ENCODE peak calls at places on chromosomes 1 and 21, in nine cellular contexts. I is esophagus squamous epithelium, L is GM12865, R is adrenal gland, M is sigmoid colon, K is cardiac fibroblast, X is hepatocyte, Y is transverse colon, G is fibroblast of the aortic adventitia. T is an unnamed sample.

GRCh38 chr1:234861761-234862160 is 251.8 kb upstream of the IRF2BP2 start:
- DNase-seq in I (no peak), L (no peak), R (no peak), M (no peak), K (no peak), X (peak), Y (no peak), G (no peak), T (no peak)

GRCh38 chr1:200901796-200902444 is 7.2 kb downstream of the INAVA start:
- DNase-seq in I (no peak), L (no peak), R (no peak), M (peak), K (no peak), X (no peak), Y (no peak), G (no peak), T (no peak)

GRCh38 chr1:8077120-8077573 is 51.0 kb upstream of the ERRFI1 start:
- DNase-seq in I (no peak), L (no peak), R (peak), M (peak), K (peak), X (peak), Y (peak), G (peak), T (peak)

GRCh38 chr1:5271264-5271663 is 616.9 kb downstream of the AJAP1 start:
- DNase-seq in I (no peak), L (no peak), R (no peak), M (peak), K (no peak), X (no peak), Y (no peak), G (no peak), T (no peak)

GRCh38 chr1:37471345-37472231 is 2.8 kb upstream of the ZC3H12A start:
- DNase-seq in I (no peak), L (no peak), R (peak), M (peak), K (peak), X (peak), Y (peak), G (peak), T (peak)

GRCh38 chr1:109149874-109150601 is 36.1 kb downstream of the ELAPOR1 start:
- DNase-seq in I (no peak), L (no peak), R (peak), M (no peak), K (no peak), X (no peak), Y (no peak), G (no peak), T (no peak)

GRCh38 chr21:28419110-28419509 is 573.6 kb downstream of the LTN1 start:
- DNase-seq in I (no peak), L (no peak), R (no peak), M (no peak), K (no peak), X (peak), Y (no peak), G (peak), T (peak)

GRCh38 chr1:203776636-203777035 is 11.7 kb downstream of the LAX1 start:
- DNase-seq in I (no peak), L (no peak), R (no peak), M (no peak), K (no peak), X (no peak), Y (no peak), G (no peak), T (no peak)

GRCh38 chr1:170910273-170910672 is 25.1 kb upstream of the MROH9 start:
- DNase-seq in I (no peak), L (no peak), R (no peak), M (no peak), K (peak), X (no peak), Y (no peak), G (peak), T (peak)

GRCh38 chr1:220275430-220275829 is 3.2 kb upstream of the RAB3GAP2 start:
- DNase-seq in I (no peak), L (no peak), R (no peak), M (no peak), K (no peak), X (no peak), Y (no peak), G (no peak), T (no peak)

GRCh38 chr1:107936498-107937481 is 28.2 kb downstream of the VAV3 start:
- DNase-seq in I (no peak), L (peak), R (peak), M (peak), K (peak), X (peak), Y (peak), G (peak), T (peak)

GRCh38 chr1:201066986-201067385 is 43.5 kb upstream of the KIF21B start:
- DNase-seq in I (no peak), L (no peak), R (no peak), M (no peak), K (no peak), X (no peak), Y (no peak), G (no peak), T (no peak)

GRCh38 chr1:8816831-8817412 is 518 bp downstream of the RERE start:
- DNase-seq in I (no peak), L (peak), R (peak), M (peak), K (peak), X (peak), Y (peak), G (no peak), T (peak)

GRCh38 chr21:45386728-45387371 is 18.1 kb upstream of the COL18A1 start:
- DNase-seq in I (no peak), L (peak), R (peak), M (peak), K (peak), X (peak), Y (no peak), G (peak), T (peak)

GRCh38 chr1:223208164-223209075 is 65.4 kb upstream of the TLR5 start:
- DNase-seq in I (no peak), L (no peak), R (no peak), M (no peak), K (no peak), X (no peak), Y (no peak), G (no peak), T (no peak)

GRCh38 chr1:161313554-161314200 is 504 bp upstream of the SDHC start:
- DNase-seq in I (no peak), L (no peak), R (no peak), M (no peak), K (no peak), X (no peak), Y (no peak), G (no peak), T (no peak)

GRCh38 chr1:209610378-209610905 is 26.9 kb downstream of the CAMK1G start:
- DNase-seq in I (no peak), L (no peak), R (no peak), M (no peak), K (no peak), X (no peak), Y (no peak), G (no peak), T (no peak)

GRCh38 chr1:165875171-165875570 is 47.8 kb downstream of the UCK2 start:
- DNase-seq in I (no peak), L (peak), R (no peak), M (no peak), K (no peak), X (no peak), Y (no peak), G (no peak), T (no peak)

GRCh38 chr1:48730164-48730864 is 46.4 kb downstream of the BEND5 start:
- DNase-seq in I (no peak), L (peak), R (no peak), M (no peak), K (no peak), X (no peak), Y (no peak), G (no peak), T (no peak)

GRCh38 chr1:2555634-2556276 is 416 bp upstream of the TNFRSF14 start:
- DNase-seq in I (peak), L (peak), R (peak), M (peak), K (peak), X (no peak), Y (peak), G (peak), T (peak)

GRCh38 chr1:219639843-219640606 is 27.1 kb upstream of the ZC3H11B start:
- DNase-seq in I (no peak), L (no peak), R (no peak), M (no peak), K (no peak), X (no peak), Y (no peak), G (peak), T (no peak)

GRCh38 chr1:154582885-154583284 is 15.3 kb downstream of the CHRNB2 start:
- DNase-seq in I (no peak), L (no peak), R (no peak), M (no peak), K (no peak), X (no peak), Y (no peak), G (no peak), T (no peak)

GRCh38 chr21:33384851-33385331 is 18.3 kb upstream of the IFNGR2 start:
- DNase-seq in I (no peak), L (peak), R (no peak), M (no peak), K (no peak), X (no peak), Y (no peak), G (no peak), T (no peak)

GRCh38 chr1:178275553-178275952 is 181.6 kb downstream of the RASAL2 start:
- DNase-seq in I (no peak), L (no peak), R (no peak), M (no peak), K (peak), X (peak), Y (no peak), G (peak), T (no peak)

GRCh38 chr1:51101976-51102375 is at the start of gene C1orf185:
- DNase-seq in I (no peak), L (no peak), R (no peak), M (no peak), K (peak), X (no peak), Y (no peak), G (no peak), T (no peak)

GRCh38 chr1:226943927-226944326 is 3.8 kb downstream of the COQ8A start:
- DNase-seq in I (no peak), L (no peak), R (no peak), M (no peak), K (no peak), X (no peak), Y (no peak), G (no peak), T (no peak)

GRCh38 chr21:18970941-18971340 is 567.4 kb upstream of the TMPRSS15 start:
- DNase-seq in I (no peak), L (no peak), R (no peak), M (no peak), K (no peak), X (no peak), Y (no peak), G (no peak), T (no peak)

GRCh38 chr1:151511636-151512215 is 539 bp downstream of the CGN start:
- DNase-seq in I (no peak), L (peak), R (peak), M (peak), K (no peak), X (peak), Y (peak), G (no peak), T (no peak)

GRCh38 chr1:161932668-161933067 is 91.0 kb downstream of the OLFML2B start:
- DNase-seq in I (no peak), L (no peak), R (peak), M (peak), K (peak), X (no peak), Y (peak), G (peak), T (no peak)

GRCh38 chr1:225882008-225882698 is at the start of gene TMEM63A:
- DNase-seq in I (peak), L (peak), R (peak), M (peak), K (peak), X (peak), Y (peak), G (peak), T (peak)

GRCh38 chr1:150196411-150196810 is 39.5 kb downstream of the ANP32E start:
- DNase-seq in I (no peak), L (no peak), R (no peak), M (no peak), K (no peak), X (no peak), Y (no peak), G (no peak), T (no peak)

GRCh38 chr1:3645666-3646355 is 4.1 kb downstream of the WRAP73 start:
- DNase-seq in I (no peak), L (no peak), R (no peak), M (no peak), K (no peak), X (no peak), Y (no peak), G (no peak), T (no peak)

DNA sequence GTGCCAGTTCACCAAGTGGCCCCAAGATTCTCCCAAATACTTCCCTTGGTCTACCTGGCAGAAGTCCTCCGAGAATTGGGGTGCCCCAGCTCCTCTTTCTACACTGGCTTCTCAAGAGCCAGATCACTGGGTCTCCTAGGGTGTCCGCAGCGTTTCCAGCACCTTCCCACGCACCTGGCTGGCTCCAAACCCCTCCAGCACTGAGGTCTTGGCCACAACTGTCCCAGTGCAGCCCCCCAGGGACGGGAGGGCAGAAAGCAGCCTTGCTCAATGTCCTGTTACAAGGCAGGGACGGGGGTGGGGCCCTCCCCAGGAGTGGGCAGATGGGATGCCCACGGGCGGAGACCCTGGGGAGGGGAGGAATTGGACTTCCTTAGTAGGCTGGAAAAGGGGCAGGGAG is 1.1 kb downstream of the ECE1 start:
- DNase-seq in I (no peak), L (no peak), R (no peak), M (no peak), K (no peak), X (no peak), Y (no peak), G (no peak), T (no peak)
- H3K4me3 ChIP-seq in I (peak), L (peak), R (peak), M (peak), K (peak), X (no peak), Y (peak), G (peak), T (peak)

GRCh38 chr1:70142120-70142519 is 63.3 kb downstream of the LRRC40 start:
- DNase-seq in I (no peak), L (no peak), R (no peak), M (no peak), K (peak), X (no peak), Y (no peak), G (peak), T (peak)
- TF ChIP-seq CTCF in I (no peak), L (no peak), R (peak), M (peak), K (peak), X (peak), Y (no peak), G (peak), T (peak)

DNA sequence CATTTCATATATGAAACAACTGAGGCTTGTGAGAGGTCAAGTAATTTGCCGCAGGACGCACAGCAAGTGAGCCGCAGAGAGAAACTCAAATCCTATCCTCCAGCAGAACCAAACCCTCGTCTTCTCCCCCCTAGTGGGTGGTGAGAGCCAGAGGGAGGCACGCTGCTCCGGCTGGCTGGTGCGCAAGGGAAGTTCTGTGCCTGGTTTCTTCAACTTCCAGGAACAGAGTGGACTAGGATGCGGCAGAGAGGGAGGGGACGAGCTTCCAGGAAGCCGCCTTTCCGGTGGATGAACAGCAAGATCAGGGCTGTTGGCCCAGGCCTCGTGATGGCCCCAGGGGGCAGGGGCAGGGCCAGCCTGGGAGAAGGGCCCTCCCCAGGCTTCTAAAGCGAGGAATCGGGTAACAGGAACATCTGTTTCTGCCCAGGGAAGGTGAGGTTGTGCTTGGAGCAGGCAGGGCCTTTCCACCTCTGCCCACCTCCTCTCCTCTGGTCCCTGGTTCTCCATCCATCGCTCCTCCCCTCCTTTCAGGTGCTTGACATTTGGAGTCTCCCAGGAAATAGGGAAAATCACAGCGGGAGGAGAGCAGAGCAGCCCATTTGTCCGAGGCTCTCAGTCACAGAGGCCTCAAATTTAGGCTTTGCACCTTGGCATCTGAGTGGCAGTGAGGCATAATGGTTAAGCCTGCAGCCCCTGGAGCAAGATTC is 16.8 kb upstream of the PDIK1L start:
- DNase-seq in I (no peak), L (no peak), R (peak), M (peak), K (peak), X (peak), Y (no peak), G (peak), T (peak)
- H3K4me3 ChIP-seq in I (no peak), L (no peak), R (no peak), M (no peak), K (no peak), X (no peak), Y (no peak), G (no peak), T (no peak)

DNA sequence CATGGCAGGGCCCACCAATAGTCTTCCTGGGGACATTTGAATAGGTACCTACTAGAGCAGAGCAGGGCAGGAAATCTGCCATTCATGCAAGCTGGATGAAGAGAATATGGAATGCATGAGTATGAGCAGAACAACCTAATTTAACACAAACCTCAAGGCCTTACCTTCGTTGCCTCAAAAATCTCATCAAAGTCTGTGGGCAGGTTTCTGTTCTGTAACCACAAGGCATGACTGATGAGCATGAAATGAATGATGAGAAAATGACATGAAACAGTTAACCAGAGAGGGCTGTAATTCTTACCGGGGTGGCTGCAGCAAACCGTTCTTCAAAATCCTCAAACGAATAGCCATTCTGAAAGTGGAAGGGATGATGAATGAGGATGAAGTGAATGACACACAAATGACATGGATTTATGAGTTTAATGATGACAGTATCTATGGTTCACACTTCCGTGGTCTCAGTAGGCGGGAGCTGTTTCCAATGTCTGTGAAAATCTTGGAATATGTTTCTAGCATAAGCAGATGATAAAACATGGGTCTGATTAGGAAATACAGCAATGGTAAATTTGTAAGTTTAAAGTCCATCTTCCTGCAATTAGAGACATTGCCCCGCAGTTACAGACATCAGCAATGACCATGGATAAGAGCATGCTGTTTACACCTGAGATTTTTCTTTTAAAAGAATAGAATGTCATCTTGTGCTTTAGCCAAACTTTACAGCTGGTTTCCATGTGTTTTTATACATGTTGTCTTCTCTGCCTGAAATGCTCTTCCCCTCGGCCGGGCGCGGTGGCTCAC is 67.6 kb upstream of the C8B start:
- DNase-seq in I (no peak), L (peak), R (no peak), M (no peak), K (no peak), X (no peak), Y (no peak), G (no peak), T (peak)
- TF ChIP-seq CTCF in I (no peak), L (no peak), R (no peak), M (no peak), K (no peak), X (no peak), Y (no peak), G (no peak), T (no peak)

DNA sequence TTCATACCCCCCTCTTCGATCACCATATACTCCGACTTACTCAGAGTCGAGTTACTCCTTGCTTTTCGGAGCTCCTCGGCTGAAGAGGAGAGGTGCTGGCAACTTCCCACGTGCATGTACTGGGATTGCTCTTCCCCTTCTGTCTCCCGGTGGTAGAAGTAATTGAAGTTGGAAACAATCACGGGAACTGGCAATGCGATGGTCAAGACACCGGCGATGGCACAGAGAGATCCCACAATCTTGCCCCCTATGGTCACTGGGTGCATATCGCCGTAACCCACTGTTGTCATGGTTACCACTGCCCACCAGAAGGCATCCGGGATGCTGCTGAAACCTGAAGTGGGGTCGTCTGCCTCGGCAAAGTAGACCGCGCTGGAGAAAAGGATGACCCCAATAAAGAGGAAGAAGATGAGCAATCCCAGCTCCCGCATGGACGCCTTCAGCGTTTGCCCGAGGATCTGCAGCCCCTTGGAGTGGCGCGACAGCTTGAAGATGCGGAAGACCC is 1.5 kb downstream of the KCNA3 start:
- DNase-seq in I (no peak), L (peak), R (no peak), M (no peak), K (no peak), X (no peak), Y (no peak), G (no peak), T (no peak)
- H3K4me3 ChIP-seq in I (peak), L (peak), R (no peak), M (no peak), K (no peak), X (no peak), Y (peak), G (no peak), T (no peak)

T was measured in AG10803.